ENCODE peak calls at places on chromosomes 1 and 21, in eight cellular contexts. One of them, this sample, is unnamed.

GRCh38 chr1:153573351-153573750 is 7.7 kb upstream of the S100A2 start:
- DNase-seq in mucosa of descending colon: no peak
- DNase-seq in heart left ventricle: no peak
- DNase-seq in kidney: peak; percentile 1
- DNase-seq in gastrocnemius medialis: no peak
- DNase-seq in esophagus squamous epithelium: no peak
- DNase-seq in K562: no peak
- DNase-seq in colonic mucosa: no peak
- DNase-seq in this sample: no peak

GRCh38 chr1:151714820-151715725 is 1.5 kb downstream of the CELF3 start:
- DNase-seq in K562: peak; percentile 65
- DNase-seq in kidney: no peak
- DNase-seq in gastrocnemius medialis: no peak
- DNase-seq in mucosa of descending colon: no peak
- DNase-seq in heart left ventricle: no peak
- DNase-seq in colonic mucosa: no peak
- DNase-seq in esophagus squamous epithelium: no peak
- DNase-seq in this sample: no peak

GRCh38 chr1:78153092-78153736 is 107.4 kb downstream of the GIPC2 start:
- DNase-seq in esophagus squamous epithelium: no peak
- DNase-seq in K562: no peak
- DNase-seq in kidney: no peak
- DNase-seq in colonic mucosa: no peak
- DNase-seq in heart left ventricle: no peak
- DNase-seq in mucosa of descending colon: no peak
- DNase-seq in gastrocnemius medialis: no peak
- DNase-seq in this sample: no peak

GRCh38 chr1:23167353-23168078 is 1.1 kb downstream of the LUZP1 start:
- DNase-seq in mucosa of descending colon: peak; percentile 69
- DNase-seq in colonic mucosa: peak; percentile 65
- DNase-seq in gastrocnemius medialis: no peak
- DNase-seq in heart left ventricle: peak; percentile 60
- DNase-seq in K562: peak; percentile 81
- DNase-seq in kidney: peak; percentile 79
- DNase-seq in esophagus squamous epithelium: no peak
- DNase-seq in this sample: peak; percentile 35

GRCh38 chr1:53959664-53960250 is 13.6 kb downstream of the LRRC42 start:
- DNase-seq in kidney: no peak
- DNase-seq in gastrocnemius medialis: no peak
- DNase-seq in esophagus squamous epithelium: no peak
- DNase-seq in heart left ventricle: no peak
- DNase-seq in colonic mucosa: no peak
- DNase-seq in mucosa of descending colon: no peak
- DNase-seq in K562: peak; percentile 43
- DNase-seq in this sample: no peak

GRCh38 chr21:35932232-35932911 is 128.0 kb downstream of the SETD4 start:
- DNase-seq in gastrocnemius medialis: peak; percentile 62
- DNase-seq in heart left ventricle: peak; percentile 83
- DNase-seq in K562: no peak
- DNase-seq in colonic mucosa: no peak
- DNase-seq in kidney: no peak
- DNase-seq in mucosa of descending colon: no peak
- DNase-seq in esophagus squamous epithelium: no peak
- DNase-seq in this sample: no peak

GRCh38 chr1:2493218-2493617 is 17.1 kb downstream of the PLCH2 start:
- DNase-seq in gastrocnemius medialis: no peak
- DNase-seq in esophagus squamous epithelium: no peak
- DNase-seq in heart left ventricle: no peak
- DNase-seq in kidney: no peak
- DNase-seq in K562: no peak
- DNase-seq in colonic mucosa: no peak
- DNase-seq in mucosa of descending colon: no peak
- DNase-seq in this sample: no peak

GRCh38 chr1:10267319-10267718 is 56.9 kb downstream of the KIF1B start:
- DNase-seq in esophagus squamous epithelium: no peak
- DNase-seq in gastrocnemius medialis: no peak
- DNase-seq in colonic mucosa: no peak
- DNase-seq in heart left ventricle: no peak
- DNase-seq in kidney: no peak
- DNase-seq in mucosa of descending colon: no peak
- DNase-seq in K562: no peak
- DNase-seq in this sample: no peak

GRCh38 chr1:243354511-243355153 is 98.8 kb downstream of the SDCCAG8 start:
- DNase-seq in colonic mucosa: no peak
- DNase-seq in mucosa of descending colon: no peak
- DNase-seq in K562: no peak
- DNase-seq in gastrocnemius medialis: no peak
- DNase-seq in esophagus squamous epithelium: no peak
- DNase-seq in heart left ventricle: no peak
- DNase-seq in kidney: no peak
- DNase-seq in this sample: no peak

GRCh38 chr1:43931711-43932660 is 1.6 kb upstream of the ARTN start:
- DNase-seq in K562: no peak
- DNase-seq in mucosa of descending colon: no peak
- DNase-seq in esophagus squamous epithelium: no peak
- DNase-seq in gastrocnemius medialis: no peak
- DNase-seq in kidney: no peak
- DNase-seq in heart left ventricle: no peak
- DNase-seq in colonic mucosa: no peak
- DNase-seq in this sample: no peak

GRCh38 chr1:156368889-156369684 is at the start of gene RHBG:
- DNase-seq in colonic mucosa: peak; percentile 76
- DNase-seq in heart left ventricle: peak; percentile 41
- DNase-seq in gastrocnemius medialis: no peak
- DNase-seq in mucosa of descending colon: no peak
- DNase-seq in K562: peak; percentile 75
- DNase-seq in kidney: peak; percentile 83
- DNase-seq in esophagus squamous epithelium: no peak
- DNase-seq in this sample: no peak

GRCh38 chr1:6513296-6513928 is 21.9 kb upstream of the PLEKHG5 start:
- DNase-seq in colonic mucosa: no peak
- DNase-seq in gastrocnemius medialis: peak; percentile 23
- DNase-seq in K562: no peak
- DNase-seq in kidney: peak; percentile 56
- DNase-seq in esophagus squamous epithelium: no peak
- DNase-seq in mucosa of descending colon: no peak
- DNase-seq in heart left ventricle: no peak
- DNase-seq in this sample: no peak

GRCh38 chr1:230868736-230869385 is 540 bp upstream of the C1orf198 start:
- DNase-seq in colonic mucosa: peak; percentile 60
- DNase-seq in gastrocnemius medialis: no peak
- DNase-seq in heart left ventricle: peak; percentile 74
- DNase-seq in esophagus squamous epithelium: no peak
- DNase-seq in mucosa of descending colon: peak; percentile 67
- DNase-seq in kidney: peak; percentile 90
- DNase-seq in K562: no peak
- DNase-seq in this sample: no peak

GRCh38 chr21:45850181-45850580 is 131.4 kb upstream of the COL6A1 start:
- DNase-seq in kidney: no peak
- DNase-seq in colonic mucosa: no peak
- DNase-seq in mucosa of descending colon: no peak
- DNase-seq in gastrocnemius medialis: no peak
- DNase-seq in heart left ventricle: no peak
- DNase-seq in K562: no peak
- DNase-seq in esophagus squamous epithelium: no peak
- DNase-seq in this sample: no peak

GRCh38 chr1:162070825-162071224 is 1.3 kb downstream of the NOS1AP start:
- DNase-seq in K562: no peak
- DNase-seq in heart left ventricle: no peak
- DNase-seq in colonic mucosa: peak; percentile 42
- DNase-seq in esophagus squamous epithelium: no peak
- DNase-seq in gastrocnemius medialis: no peak
- DNase-seq in kidney: no peak
- DNase-seq in mucosa of descending colon: no peak
- DNase-seq in this sample: no peak

GRCh38 chr1:47995306-47996050 is 1.7 kb downstream of the TRABD2B start:
- DNase-seq in esophagus squamous epithelium: no peak
- DNase-seq in K562: no peak
- DNase-seq in colonic mucosa: no peak
- DNase-seq in heart left ventricle: no peak
- DNase-seq in gastrocnemius medialis: no peak
- DNase-seq in mucosa of descending colon: no peak
- DNase-seq in kidney: no peak
- DNase-seq in this sample: no peak
- H3K4me3 ChIP-seq in esophagus squamous epithelium: peak overlapping the region; percentile 70
- H3K4me3 ChIP-seq in K562: no peak overlapping the region
- H3K4me3 ChIP-seq in colonic mucosa: no peak overlapping the region
- H3K4me3 ChIP-seq in heart left ventricle: peak overlapping the region; percentile 60
- H3K4me3 ChIP-seq in gastrocnemius medialis: peak overlapping the region; percentile 52
- H3K4me3 ChIP-seq in mucosa of descending colon: no peak overlapping the region
- H3K4me3 ChIP-seq in kidney: peak overlapping the region; percentile 86
- H3K4me3 ChIP-seq in this sample: no peak overlapping the region

GRCh38 chr1:201285846-201286245 is 2.5 kb downstream of the PKP1 start:
- DNase-seq in colonic mucosa: no peak
- DNase-seq in K562: no peak
- DNase-seq in kidney: no peak
- DNase-seq in gastrocnemius medialis: no peak
- DNase-seq in heart left ventricle: no peak
- DNase-seq in mucosa of descending colon: no peak
- DNase-seq in esophagus squamous epithelium: no peak
- DNase-seq in this sample: no peak

GRCh38 chr1:201290551-201290950 is 7.2 kb downstream of the PKP1 start:
- DNase-seq in gastrocnemius medialis: no peak
- DNase-seq in kidney: no peak
- DNase-seq in esophagus squamous epithelium: no peak
- DNase-seq in colonic mucosa: no peak
- DNase-seq in heart left ventricle: no peak
- DNase-seq in K562: no peak
- DNase-seq in mucosa of descending colon: no peak
- DNase-seq in this sample: no peak

GRCh38 chr1:201288007-201288406 is 4.7 kb downstream of the PKP1 start:
- DNase-seq in gastrocnemius medialis: no peak
- DNase-seq in heart left ventricle: no peak
- DNase-seq in esophagus squamous epithelium: no peak
- DNase-seq in colonic mucosa: no peak
- DNase-seq in kidney: no peak
- DNase-seq in mucosa of descending colon: no peak
- DNase-seq in K562: no peak
- DNase-seq in this sample: no peak

GRCh38 chr1:201286445-201286844 is 3.1 kb downstream of the PKP1 start:
- DNase-seq in heart left ventricle: no peak
- DNase-seq in mucosa of descending colon: no peak
- DNase-seq in colonic mucosa: no peak
- DNase-seq in esophagus squamous epithelium: no peak
- DNase-seq in kidney: no peak
- DNase-seq in K562: no peak
- DNase-seq in gastrocnemius medialis: no peak
- DNase-seq in this sample: no peak

GRCh38 chr1:201288765-201289164 is 5.5 kb downstream of the PKP1 start:
- DNase-seq in mucosa of descending colon: no peak
- DNase-seq in esophagus squamous epithelium: no peak
- DNase-seq in kidney: no peak
- DNase-seq in colonic mucosa: no peak
- DNase-seq in K562: no peak
- DNase-seq in heart left ventricle: no peak
- DNase-seq in gastrocnemius medialis: no peak
- DNase-seq in this sample: no peak
- H3K4me1 ChIP-seq in mucosa of descending colon: peaks cover under 1% of the 10 kb centered on the region
- H3K4me1 ChIP-seq in esophagus squamous epithelium: peaks cover 25% of the 10 kb centered on the region
- H3K4me1 ChIP-seq in kidney: no peaks in the 10 kb centered on the region
- H3K4me1 ChIP-seq in colonic mucosa: peaks cover under 1% of the 10 kb centered on the region
- H3K4me1 ChIP-seq in K562: peaks cover 5% of the 10 kb centered on the region
- H3K4me1 ChIP-seq in heart left ventricle: no peaks in the 10 kb centered on the region
- H3K4me1 ChIP-seq in gastrocnemius medialis: no peaks in the 10 kb centered on the region
- H3K4me1 ChIP-seq in this sample: no peaks in the 10 kb centered on the region

GRCh38 chr1:232473900-232474299 is 156.0 kb downstream of the SIPA1L2 start:
- DNase-seq in kidney: no peak
- DNase-seq in colonic mucosa: no peak
- DNase-seq in K562: no peak
- DNase-seq in heart left ventricle: no peak
- DNase-seq in gastrocnemius medialis: no peak
- DNase-seq in esophagus squamous epithelium: no peak
- DNase-seq in mucosa of descending colon: no peak
- DNase-seq in this sample: no peak

GRCh38 chr1:232471250-232471649 is 158.7 kb downstream of the SIPA1L2 start:
- DNase-seq in kidney: no peak
- DNase-seq in heart left ventricle: no peak
- DNase-seq in colonic mucosa: no peak
- DNase-seq in gastrocnemius medialis: no peak
- DNase-seq in K562: no peak
- DNase-seq in mucosa of descending colon: no peak
- DNase-seq in esophagus squamous epithelium: no peak
- DNase-seq in this sample: no peak

GRCh38 chr1:232470711-232471110 is 159.2 kb downstream of the SIPA1L2 start:
- DNase-seq in kidney: no peak
- DNase-seq in colonic mucosa: no peak
- DNase-seq in K562: no peak
- DNase-seq in mucosa of descending colon: no peak
- DNase-seq in heart left ventricle: no peak
- DNase-seq in gastrocnemius medialis: no peak
- DNase-seq in esophagus squamous epithelium: no peak
- DNase-seq in this sample: no peak

GRCh38 chr1:232473319-232473718 is 156.6 kb downstream of the SIPA1L2 start:
- DNase-seq in gastrocnemius medialis: no peak
- DNase-seq in K562: no peak
- DNase-seq in mucosa of descending colon: no peak
- DNase-seq in esophagus squamous epithelium: no peak
- DNase-seq in colonic mucosa: no peak
- DNase-seq in heart left ventricle: no peak
- DNase-seq in kidney: no peak
- DNase-seq in this sample: no peak

GRCh38 chr1:232472485-232473041 is 157.4 kb downstream of the SIPA1L2 start:
- DNase-seq in mucosa of descending colon: no peak
- DNase-seq in colonic mucosa: no peak
- DNase-seq in gastrocnemius medialis: no peak
- DNase-seq in esophagus squamous epithelium: no peak
- DNase-seq in K562: no peak
- DNase-seq in heart left ventricle: no peak
- DNase-seq in kidney: no peak
- DNase-seq in this sample: no peak
- H3K4me3 ChIP-seq in mucosa of descending colon: no peak overlapping the region
- H3K4me3 ChIP-seq in colonic mucosa: no peak overlapping the region
- H3K4me3 ChIP-seq in gastrocnemius medialis: no peak overlapping the region
- H3K4me3 ChIP-seq in esophagus squamous epithelium: no peak overlapping the region
- H3K4me3 ChIP-seq in K562: no peak overlapping the region
- H3K4me3 ChIP-seq in heart left ventricle: no peak overlapping the region
- H3K4me3 ChIP-seq in kidney: no peak overlapping the region
- H3K4me3 ChIP-seq in this sample: no peak overlapping the region

DNA sequence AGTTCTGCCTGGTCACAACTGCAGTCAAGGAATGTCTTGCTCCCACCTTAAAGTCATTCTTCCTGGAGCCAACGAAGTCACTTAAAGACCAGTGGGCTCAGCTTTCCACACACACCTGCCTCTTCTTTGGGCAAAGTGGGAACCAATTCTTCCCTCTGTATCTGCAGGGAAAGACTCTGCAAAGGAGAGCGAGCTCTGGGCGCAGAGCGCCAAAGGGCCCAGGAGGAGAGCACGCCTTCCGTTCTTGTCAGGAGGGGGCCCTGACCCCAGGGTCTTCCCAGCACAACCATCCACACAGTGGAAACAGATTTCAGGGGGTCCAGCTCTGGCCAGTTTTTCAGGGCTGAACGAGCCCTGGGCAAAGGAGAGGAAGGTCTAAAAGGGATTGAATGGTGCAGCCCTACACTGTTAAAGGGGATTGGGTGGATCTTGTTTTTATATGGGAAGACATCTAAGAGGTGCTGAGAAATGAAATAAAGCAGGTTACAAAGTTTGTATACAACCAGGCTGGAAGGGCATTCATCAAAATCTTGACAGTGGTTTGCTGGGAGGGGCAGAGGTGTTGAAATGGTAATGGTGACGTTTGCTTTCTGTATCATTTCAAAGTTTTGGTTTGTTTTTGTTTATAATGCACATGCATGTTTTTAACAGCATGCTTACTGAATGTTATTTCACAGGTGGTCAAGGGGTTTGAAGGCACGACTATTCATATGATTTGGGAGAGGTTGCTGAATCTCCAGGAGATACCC is 6.9 kb upstream of the OLIG2 start:
- DNase-seq in heart left ventricle: no peak
- DNase-seq in kidney: no peak
- DNase-seq in mucosa of descending colon: no peak
- DNase-seq in esophagus squamous epithelium: no peak
- DNase-seq in K562: no peak
- DNase-seq in colonic mucosa: no peak
- DNase-seq in gastrocnemius medialis: no peak
- DNase-seq in this sample: no peak
- H3K4me1 ChIP-seq in heart left ventricle: no peaks in the 10 kb centered on the region
- H3K4me1 ChIP-seq in kidney: no peaks in the 10 kb centered on the region
- H3K4me1 ChIP-seq in mucosa of descending colon: peaks cover 3% of the 10 kb centered on the region
- H3K4me1 ChIP-seq in esophagus squamous epithelium: peaks cover 23% of the 10 kb centered on the region
- H3K4me1 ChIP-seq in K562: peaks cover 19% of the 10 kb centered on the region
- H3K4me1 ChIP-seq in colonic mucosa: no peaks in the 10 kb centered on the region
- H3K4me1 ChIP-seq in gastrocnemius medialis: peaks cover 11% of the 10 kb centered on the region
- H3K4me1 ChIP-seq in this sample: no peaks in the 10 kb centered on the region

This sample was measured in BE2C.